ENCODE peak calls at places on chromosome 12, in six cellular contexts. X, H, R, M, K and U are unnamed samples. For H3K4me1, the result is how much of the 10 kb centered on the place peaks cover.

GRCh38 chr12:110001596-110001995 is 2.4 kb downstream of the ANKRD13A start:
- DNase-seq in K (no peak), H (no peak), R (no peak), X (no peak), M (no peak), U (no peak)

GRCh38 chr12:47802312-47802711 is 17.4 kb downstream of the HDAC7 start:
- DNase-seq in M (no peak), K (no peak), H (no peak), R (no peak), X (no peak), U (no peak)

GRCh38 chr12:47356129-47356622 is 276.4 kb upstream of the AMIGO2 start:
- DNase-seq in H (peak), K (no peak), X (no peak), R (no peak), M (no peak), U (no peak)

GRCh38 chr12:96150442-96150841 is 43.7 kb upstream of the ELK3 start:
- DNase-seq in M (no peak), X (no peak), K (no peak), R (no peak), H (no peak), U (no peak)

GRCh38 chr12:122088181-122088810 is 9.7 kb downstream of the MLXIP start:
- DNase-seq in X (no peak), M (no peak), H (no peak), R (no peak), K (no peak), U (no peak)

GRCh38 chr12:122473543-122474323 is 27.0 kb downstream of the ZCCHC8 start:
- DNase-seq in X (no peak), M (no peak), R (no peak), H (peak), K (peak), U (no peak)

GRCh38 chr12:77189463-77189862 is 124.1 kb upstream of the E2F7 start:
- DNase-seq in R (no peak), K (no peak), H (peak), X (no peak), M (no peak), U (no peak)

GRCh38 chr12:24617471-24617870 is 331.4 kb downstream of the BCAT1 start:
- DNase-seq in R (no peak), M (no peak), X (no peak), K (no peak), H (peak), U (no peak)

GRCh38 chr12:104671407-104672095 is 214.8 kb downstream of the CHST11 start:
- DNase-seq in M (peak), K (peak), X (peak), H (peak), R (peak), U (peak)

GRCh38 chr12:62933220-62933870 is 1.6 kb downstream of the PPM1H start:
- DNase-seq in M (no peak), X (peak), R (peak), K (peak), H (no peak), U (peak)

GRCh38 chr12:125186471-125187147 is 121.4 kb downstream of the AACS start:
- DNase-seq in X (no peak), M (no peak), R (no peak), H (peak), K (no peak), U (no peak)

GRCh38 chr12:102062419-102062806 is 622 bp upstream of the WASHC3 start:
- DNase-seq in X (no peak), K (no peak), R (no peak), M (no peak), H (no peak), U (no peak)

GRCh38 chr12:44696542-44696941 is 179.6 kb downstream of the NELL2 start:
- DNase-seq in K (no peak), X (no peak), M (no peak), H (no peak), R (no peak), U (no peak)

GRCh38 chr12:81866081-81866480 is 106.9 kb upstream of the PPFIA2 start:
- DNase-seq in X (no peak), H (no peak), R (no peak), M (no peak), K (no peak), U (no peak)

GRCh38 chr12:1171657-1172056 is 180.6 kb downstream of the ERC1 start:
- DNase-seq in X (no peak), R (no peak), H (no peak), K (no peak), M (no peak), U (no peak)

GRCh38 chr12:78885466-78885865 is 20.9 kb downstream of the SYT1 start:
- DNase-seq in M (no peak), X (no peak), R (no peak), H (no peak), K (no peak), U (no peak)

GRCh38 chr12:100574262-100575074 is 984 bp downstream of the GAS2L3 start:
- DNase-seq in H (peak), X (no peak), M (no peak), K (no peak), R (no peak), U (peak)

GRCh38 chr12:41950455-41950854 is 194.2 kb downstream of the GXYLT1 start:
- DNase-seq in M (no peak), X (no peak), H (no peak), R (no peak), K (no peak), U (no peak)

GRCh38 chr12:101698782-101699347 is 1.4 kb downstream of the CHPT1 start:
- DNase-seq in M (no peak), K (no peak), X (no peak), R (no peak), H (peak), U (no peak)

GRCh38 chr12:51171884-51172514 is 936 bp downstream of the TFCP2 start:
- DNase-seq in K (peak), M (no peak), X (no peak), R (peak), H (peak), U (peak)

GRCh38 chr12:109910969-109911348 is 10.9 kb downstream of the TCHP start:
- DNase-seq in M (no peak), K (no peak), R (no peak), X (no peak), H (peak), U (no peak)

GRCh38 chr12:3820122-3820521 is 53.1 kb downstream of the PARP11 start:
- DNase-seq in R (no peak), K (no peak), M (no peak), X (no peak), H (peak), U (no peak)

GRCh38 chr12:51864701-51865469 is 16.4 kb upstream of the FIGNL2 start:
- DNase-seq in X (peak), M (no peak), R (no peak), H (no peak), K (no peak), U (no peak)

GRCh38 chr12:15151141-15152091 is 69.8 kb downstream of the RERG start:
- DNase-seq in R (no peak), H (peak), M (no peak), K (no peak), X (no peak), U (no peak)

GRCh38 chr12:95116773-95117172 is 43.4 kb upstream of the NR2C1 start:
- DNase-seq in K (no peak), H (no peak), M (no peak), R (no peak), X (no peak), U (no peak)

GRCh38 chr12:20214286-20214685 is 154.1 kb upstream of the PDE3A start:
- DNase-seq in K (no peak), X (no peak), H (peak), R (no peak), M (no peak), U (no peak)

DNA sequence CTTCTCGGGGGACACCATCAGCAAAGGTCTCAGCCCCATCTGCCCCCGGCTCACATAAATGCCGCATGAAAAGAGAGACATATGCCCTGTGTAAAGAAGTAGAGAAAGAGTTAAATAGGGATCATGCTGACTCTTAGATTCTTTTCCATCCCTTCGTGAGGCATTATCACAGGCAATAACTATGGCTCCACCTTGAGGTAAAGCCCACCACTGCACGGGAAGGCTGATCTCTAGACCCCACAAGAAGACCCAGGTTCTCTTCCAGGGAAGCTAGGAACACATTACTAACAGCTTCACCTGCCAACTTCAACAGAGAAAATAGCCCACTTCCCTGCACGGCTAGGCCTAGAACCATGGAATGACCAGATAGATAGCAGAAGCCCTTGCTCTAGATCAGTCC is 14.1 kb upstream of the NOP2 start:
- DNase-seq in K (no peak), H (no peak), M (no peak), R (no peak), X (no peak), U (no peak)
- TF ChIP-seq CTCF in K (no peak), H (peak), M (no peak), R (no peak), X (no peak), U (no peak)

GRCh38 chr12:131786331-131786730 is 41.9 kb upstream of the MMP17 start:
- DNase-seq in X (no peak), R (no peak), M (no peak), H (no peak), K (no peak), U (no peak)
- H3K27ac ChIP-seq in X (no peak), R (no peak), M (no peak), H (no peak), K (no peak), U (no peak)

GRCh38 chr12:113889806-113890581 is 76.1 kb downstream of the RBM19 start:
- DNase-seq in R (no peak), X (no peak), H (no peak), M (no peak), K (no peak), U (no peak)

GRCh38 chr12:113889076-113889475 is 77.0 kb downstream of the RBM19 start:
- DNase-seq in K (no peak), M (no peak), H (no peak), X (no peak), R (no peak), U (no peak)

GRCh38 chr12:113888435-113888834 is 77.7 kb downstream of the RBM19 start:
- DNase-seq in R (no peak), X (no peak), H (no peak), K (no peak), M (no peak), U (no peak)

GRCh38 chr12:113886721-113887120 is 79.4 kb downstream of the RBM19 start:
- DNase-seq in H (no peak), K (no peak), X (no peak), M (no peak), R (no peak), U (no peak)

DNA sequence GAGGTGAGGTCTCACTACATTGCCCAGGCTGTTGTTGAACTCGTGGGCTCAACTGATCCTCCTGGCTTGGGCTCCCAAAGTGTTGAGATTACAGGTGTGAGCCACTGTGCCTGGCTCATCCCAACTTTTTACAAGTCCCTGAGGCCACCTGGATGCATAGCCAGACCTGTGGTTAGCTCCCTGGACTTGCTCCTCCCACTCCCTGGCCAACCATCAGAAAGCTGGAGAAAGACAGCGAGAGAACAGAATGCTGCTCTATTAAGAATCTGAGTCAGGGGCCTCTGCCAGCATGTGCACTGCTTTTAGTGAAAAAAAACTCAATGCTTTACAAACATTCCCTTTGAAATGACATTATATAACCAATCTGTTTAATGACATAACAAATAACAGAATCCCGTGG is 78.2 kb downstream of the RBM19 start:
- DNase-seq in H (no peak), X (no peak), K (no peak), R (no peak), M (no peak), U (no peak)
- H3K4me1 ChIP-seq in H (under half), X (under half), K (under half), R (under half), M (under half), U (under half)

DNA sequence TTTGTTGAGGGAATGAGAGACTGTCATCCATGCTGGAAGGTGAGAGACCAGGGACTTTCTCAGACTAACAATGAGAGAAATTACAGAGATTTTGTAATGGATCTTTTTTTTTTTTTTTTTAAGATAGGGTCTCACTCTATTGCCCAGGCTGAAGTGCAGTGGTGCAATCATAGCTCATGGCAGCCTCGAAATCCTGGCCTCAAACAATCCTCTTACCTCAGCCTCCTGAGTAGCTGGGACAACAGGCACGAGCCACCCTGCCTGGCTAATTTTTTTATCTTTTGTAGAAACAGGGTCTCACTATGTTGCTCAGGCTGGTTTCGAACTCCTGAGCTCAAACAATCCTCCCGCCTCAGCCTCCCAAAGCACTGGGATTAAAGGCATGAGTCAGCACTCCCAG is 106.6 kb downstream of the PHETA1 start:
- DNase-seq in X (no peak), M (no peak), H (no peak), R (no peak), K (no peak), U (no peak)
- TF ChIP-seq CTCF in X (no peak), M (no peak), H (no peak), R (no peak), K (no peak), U (no peak)

DNA sequence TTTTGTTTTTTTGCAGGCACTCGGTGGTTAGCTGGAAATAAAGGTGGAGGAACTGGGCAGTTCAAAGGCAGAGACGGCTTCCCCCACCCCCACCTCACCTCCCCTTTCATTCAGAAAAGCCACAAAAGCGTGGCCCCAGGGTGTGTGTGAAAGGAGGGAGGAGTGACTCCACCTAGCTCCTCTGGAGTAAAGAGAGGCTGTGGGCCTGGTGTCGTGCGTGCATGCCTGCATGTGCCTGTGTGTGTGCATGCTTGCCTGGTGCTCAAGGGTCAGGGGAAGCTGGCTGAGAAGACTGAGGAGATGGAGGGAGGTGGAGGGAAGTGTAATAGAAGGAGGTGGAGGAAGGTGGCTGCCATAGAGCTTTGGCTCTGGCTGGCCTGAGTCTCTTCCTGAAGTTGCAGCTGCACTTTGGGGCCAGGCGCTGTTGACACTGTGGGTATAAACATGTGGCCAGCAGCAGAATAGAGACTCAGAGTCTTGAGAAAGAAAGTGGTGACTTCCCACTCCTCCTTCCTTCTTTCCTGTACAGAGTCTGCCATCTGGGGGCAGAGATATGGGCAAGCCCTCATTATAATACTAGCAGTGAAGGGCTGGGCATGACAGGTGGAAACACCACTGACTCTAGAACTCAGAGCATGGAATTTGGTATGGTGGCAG is 36.9 kb upstream of the SINHCAF start:
- DNase-seq in R (no peak), M (peak), K (peak), H (no peak), X (no peak), U (peak)
- H3K27ac ChIP-seq in R (no peak), M (no peak), K (peak), H (no peak), X (no peak), U (peak)